ENCODE peak calls at places on chromosomes 7 and 10, in five cellular contexts. One of them, this sample, is unnamed.

GRCh38 chr7:116717137-116717536 is 45.1 kb downstream of the MET start:
- DNase-seq in amniotic stem cell: no peak
- DNase-seq in OCI-M1: no peak
- DNase-seq in ecto neural progenitor cell: no peak
- DNase-seq in psoas muscle: no peak
- DNase-seq in this sample: no peak

GRCh38 chr10:118594392-118595063 is 920 bp downstream of the PRLHR start:
- DNase-seq in psoas muscle: peak; percentile 51
- DNase-seq in amniotic stem cell: no peak
- DNase-seq in ecto neural progenitor cell: peak; percentile 92
- DNase-seq in OCI-M1: no peak
- DNase-seq in this sample: no peak

GRCh38 chr7:99258501-99258900 is 14.1 kb upstream of the MYH16 start:
- DNase-seq in amniotic stem cell: no peak
- DNase-seq in ecto neural progenitor cell: no peak
- DNase-seq in OCI-M1: no peak
- DNase-seq in psoas muscle: no peak
- DNase-seq in this sample: no peak

GRCh38 chr7:85176197-85176596 is 10.7 kb downstream of the SEMA3D start:
- DNase-seq in psoas muscle: no peak
- DNase-seq in OCI-M1: no peak
- DNase-seq in ecto neural progenitor cell: no peak
- DNase-seq in amniotic stem cell: no peak
- DNase-seq in this sample: no peak

GRCh38 chr10:65482848-65483247 is 1443.0 kb upstream of the LRRTM3 start:
- DNase-seq in OCI-M1: no peak
- DNase-seq in psoas muscle: no peak
- DNase-seq in amniotic stem cell: no peak
- DNase-seq in ecto neural progenitor cell: no peak
- DNase-seq in this sample: no peak

GRCh38 chr7:79936281-79936983 is 198.2 kb upstream of the GNAI1 start:
- DNase-seq in OCI-M1: no peak
- DNase-seq in psoas muscle: no peak
- DNase-seq in amniotic stem cell: no peak
- DNase-seq in ecto neural progenitor cell: no peak
- DNase-seq in this sample: peak; percentile 17

GRCh38 chr10:72308320-72308987 is 34.7 kb downstream of the DDIT4 start:
- DNase-seq in amniotic stem cell: no peak
- DNase-seq in OCI-M1: peak; percentile 95
- DNase-seq in ecto neural progenitor cell: no peak
- DNase-seq in psoas muscle: peak; percentile 59
- DNase-seq in this sample: no peak

GRCh38 chr7:48389977-48390376 is 218.7 kb downstream of the ABCA13 start:
- DNase-seq in OCI-M1: peak; percentile 52
- DNase-seq in ecto neural progenitor cell: no peak
- DNase-seq in amniotic stem cell: no peak
- DNase-seq in psoas muscle: no peak
- DNase-seq in this sample: no peak